ENCODE peak calls at places on chromosomes 6 and 20, in nine cellular contexts. K is CD4-positive, alpha-beta T cell; W is fibroblast of mammary gland; S is left lung; Q is cardiac fibroblast; F is colonic mucosa; G is Calu3; P is endothelial cell; B is choroid plexus epithelial cell. M is an unnamed sample.

GRCh38 chr6:43926644-43927524 is 156.9 kb downstream of the VEGFA start:
- DNase-seq in K (no peak), W (peak), S (peak), Q (peak), F (peak), G (peak), P (no peak), B (peak), M (no peak)

GRCh38 chr20:17557675-17558006 is 12.2 kb upstream of the DSTN start:
- DNase-seq in K (no peak), W (peak), S (no peak), Q (peak), F (peak), G (peak), P (no peak), B (peak), M (no peak)

GRCh38 chr6:162344935-162345599 is 382.5 kb downstream of the PRKN start:
- DNase-seq in K (no peak), W (peak), S (no peak), Q (peak), F (no peak), G (no peak), P (no peak), B (peak), M (no peak)

GRCh38 chr6:17589402-17590116 is 10.5 kb upstream of the FAM8A1 start:
- DNase-seq in K (peak), W (peak), S (peak), Q (peak), F (peak), G (peak), P (no peak), B (peak), M (no peak)

GRCh38 chr20:47117789-47118188 is 223.1 kb downstream of the EYA2 start:
- DNase-seq in K (no peak), W (no peak), S (no peak), Q (no peak), F (no peak), G (no peak), P (no peak), B (peak), M (no peak)

GRCh38 chr6:130749402-130749801 is 77.8 kb upstream of the SMLR1 start:
- DNase-seq in K (no peak), W (peak), S (no peak), Q (no peak), F (no peak), G (no peak), P (no peak), B (no peak), M (no peak)

GRCh38 chr6:41741625-41742490 is 5.3 kb downstream of the PGC start:
- DNase-seq in K (no peak), W (no peak), S (no peak), Q (no peak), F (peak), G (peak), P (no peak), B (no peak), M (no peak)

GRCh38 chr6:135901776-135902524 is 50.4 kb downstream of the PDE7B start:
- DNase-seq in K (peak), W (peak), S (no peak), Q (peak), F (no peak), G (no peak), P (no peak), B (peak), M (no peak)

GRCh38 chr6:158043008-158043407 is 61.3 kb downstream of the SYNJ2 start:
- DNase-seq in K (no peak), W (no peak), S (no peak), Q (no peak), F (no peak), G (no peak), P (no peak), B (no peak), M (no peak)

GRCh38 chr6:7440476-7440875 is 50.9 kb downstream of the RIOK1 start:
- DNase-seq in K (no peak), W (no peak), S (no peak), Q (no peak), F (no peak), G (no peak), P (no peak), B (no peak), M (no peak)

DNA sequence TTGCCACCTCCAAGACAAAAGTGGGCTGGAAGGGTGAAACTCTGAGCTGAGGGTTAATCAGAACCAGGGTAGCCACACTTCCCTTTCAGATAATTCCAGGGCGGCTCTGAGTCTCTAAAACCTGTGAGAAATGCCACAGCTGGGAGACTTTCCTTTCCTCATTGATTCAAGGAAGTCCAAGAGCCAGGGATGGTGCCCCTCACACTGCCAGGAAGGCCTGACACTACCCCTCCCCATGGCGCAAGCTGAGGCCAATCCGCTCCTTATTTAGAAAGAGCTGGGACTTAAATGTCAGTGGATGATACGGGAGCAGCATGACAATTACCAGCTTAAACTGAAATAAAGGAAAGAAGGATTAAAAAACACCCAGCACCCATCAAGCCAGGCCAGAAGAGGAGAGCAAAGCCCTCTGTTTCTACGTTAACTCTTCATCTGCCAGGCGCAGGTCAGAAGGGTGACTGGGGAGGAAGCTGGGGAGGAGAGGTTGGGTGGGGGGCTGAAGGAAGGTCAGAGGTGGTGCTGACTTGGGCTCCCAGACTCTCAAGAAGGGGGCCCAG is 244.4 kb downstream of the LRFN2 start:
- DNase-seq in K (no peak), W (no peak), S (no peak), Q (no peak), F (no peak), G (no peak), P (no peak), B (no peak), M (no peak)
- TF ChIP-seq CTCF in K (no peak), W (no peak), S (no peak), Q (no peak), F (no peak), G (no peak), P (no peak), B (no peak), M (no peak)

GRCh38 chr20:48723308-48724264 is 104.2 kb downstream of the PREX1 start:
- DNase-seq in K (no peak), W (no peak), S (peak), Q (peak), F (no peak), G (peak), P (no peak), B (peak), M (no peak)
- TF ChIP-seq CTCF in K (no peak), W (no peak), S (no peak), Q (no peak), F (no peak), G (no peak), P (no peak), B (peak), M (no peak)

GRCh38 chr6:70292144-70292543 is 10.7 kb downstream of the COL9A1 start:
- DNase-seq in K (no peak), W (no peak), S (no peak), Q (no peak), F (no peak), G (no peak), P (no peak), B (no peak), M (no peak)

DNA sequence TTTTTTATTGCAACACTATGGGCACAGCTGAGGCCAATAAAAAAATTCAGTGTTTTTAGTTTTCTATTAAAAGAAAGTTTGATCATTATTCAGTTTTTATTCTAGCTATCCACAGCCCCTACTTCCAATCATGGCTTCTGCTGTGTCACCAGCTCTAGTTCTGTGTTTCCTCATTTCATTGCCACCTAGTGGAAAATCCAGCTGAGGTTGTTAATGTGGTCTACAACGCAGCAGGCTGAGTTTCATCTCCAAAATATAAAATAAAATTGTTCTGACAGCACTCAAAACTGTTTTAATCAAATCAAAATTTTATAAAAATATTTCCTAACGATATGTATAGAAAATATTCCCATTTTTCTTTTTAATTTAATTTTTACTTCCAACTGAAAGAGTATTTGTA is 13.6 kb downstream of the COL9A1 start:
- DNase-seq in K (no peak), W (no peak), S (no peak), Q (no peak), F (no peak), G (peak), P (no peak), B (peak), M (no peak)
- TF ChIP-seq CTCF in K (no peak), W (peak), S (no peak), Q (peak), F (no peak), G (peak), P (no peak), B (peak), M (no peak)

DNA sequence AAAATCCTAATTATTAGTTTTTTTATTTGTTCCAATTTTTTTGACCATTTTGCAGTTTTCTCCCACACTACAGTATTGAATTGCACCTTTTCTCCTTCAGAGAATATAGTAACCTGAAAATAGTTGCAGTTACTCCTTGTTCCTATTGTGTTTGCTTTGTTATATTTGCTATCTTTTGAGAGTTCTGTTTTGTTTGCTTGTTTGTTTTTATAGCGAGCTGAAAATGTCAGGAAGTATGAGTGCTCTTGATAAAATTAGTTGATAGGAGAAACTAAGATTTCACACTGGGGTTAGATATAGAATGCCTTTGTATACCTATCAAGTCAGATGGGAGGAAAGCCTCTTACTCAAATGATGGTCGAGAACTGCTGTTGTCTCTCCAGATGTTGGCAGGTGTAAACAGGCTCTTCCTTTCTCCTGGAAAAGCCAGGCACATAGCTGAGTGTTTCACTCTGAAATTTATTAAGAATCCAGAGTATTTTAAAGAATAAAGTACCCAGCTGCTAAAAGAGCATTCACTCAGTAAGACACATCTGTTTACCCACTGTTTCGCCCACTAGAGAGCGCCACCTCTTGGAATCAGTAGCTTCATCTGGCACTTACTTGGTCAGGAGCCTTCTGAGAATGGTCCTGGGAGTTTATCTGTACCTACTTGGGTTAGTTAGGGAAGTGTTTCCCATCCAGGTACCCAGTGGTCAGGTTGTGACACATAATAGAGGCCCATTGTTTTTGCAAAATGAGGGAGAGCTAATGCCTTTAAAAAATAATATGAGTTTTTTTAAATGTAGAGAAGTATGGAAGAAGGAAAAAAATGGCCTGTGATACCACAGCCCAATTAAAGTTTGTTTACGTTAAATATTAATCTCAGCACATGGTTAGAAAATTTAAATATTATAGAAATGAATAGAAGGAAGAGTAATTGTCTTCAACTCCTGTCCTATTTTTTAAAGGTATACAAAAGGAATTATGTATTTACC is 11.2 kb downstream of the NT5DC1 start:
- DNase-seq in K (no peak), W (peak), S (no peak), Q (peak), F (peak), G (peak), P (peak), B (peak), M (no peak)
- TF ChIP-seq CTCF in K (peak), W (peak), S (no peak), Q (peak), F (peak), G (peak), P (peak), B (peak), M (peak)

DNA sequence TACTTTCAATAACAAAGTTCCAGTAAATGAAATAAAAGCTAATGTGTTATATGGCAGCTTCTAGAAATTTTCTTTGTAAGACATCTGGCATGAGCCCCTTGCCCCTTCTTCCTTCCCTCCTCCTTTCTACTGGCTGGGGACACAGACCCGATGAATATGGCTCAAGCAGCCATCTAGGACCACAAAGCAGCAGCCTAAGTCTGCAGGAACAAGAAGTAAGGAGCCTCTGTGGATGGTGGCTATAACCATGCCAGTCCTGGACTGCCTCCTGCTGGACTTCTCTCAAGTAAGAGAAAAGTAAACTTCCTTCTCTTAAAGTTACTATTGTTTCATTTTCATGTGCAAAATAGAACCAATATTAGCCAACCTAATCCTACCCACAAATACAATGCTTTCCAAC is 114.9 kb upstream of the DST start:
- DNase-seq in K (no peak), W (peak), S (no peak), Q (peak), F (peak), G (peak), P (no peak), B (peak), M (no peak)
- TF ChIP-seq CTCF in K (no peak), W (peak), S (no peak), Q (peak), F (peak), G (peak), P (no peak), B (peak), M (peak)

GRCh38 chr6:138610816-138611215 is 111.5 kb upstream of the NHSL1 start:
- DNase-seq in K (no peak), W (no peak), S (no peak), Q (no peak), F (no peak), G (no peak), P (no peak), B (no peak), M (no peak)
- TF ChIP-seq CTCF in K (no peak), W (no peak), S (no peak), Q (no peak), F (no peak), G (no peak), P (no peak), B (no peak), M (no peak)

GRCh38 chr20:37396520-37397075 is 50.7 kb downstream of the SRC start:
- DNase-seq in K (no peak), W (no peak), S (no peak), Q (no peak), F (no peak), G (no peak), P (peak), B (no peak), M (no peak)

GRCh38 chr20:37395921-37396519 is 50.1 kb downstream of the SRC start:
- DNase-seq in K (no peak), W (no peak), S (no peak), Q (no peak), F (no peak), G (no peak), P (peak), B (no peak), M (no peak)

GRCh38 chr20:37397954-37398749 is 52.2 kb downstream of the SRC start:
- DNase-seq in K (no peak), W (no peak), S (no peak), Q (no peak), F (no peak), G (no peak), P (no peak), B (no peak), M (no peak)

GRCh38 chr20:37398750-37399621 is 53.0 kb downstream of the SRC start:
- DNase-seq in K (no peak), W (no peak), S (no peak), Q (no peak), F (no peak), G (no peak), P (no peak), B (no peak), M (no peak)

GRCh38 chr20:37397076-37397953 is 51.4 kb downstream of the SRC start:
- DNase-seq in K (no peak), W (peak), S (no peak), Q (no peak), F (no peak), G (no peak), P (no peak), B (peak), M (no peak)
- TF ChIP-seq CTCF in K (no peak), W (peak), S (no peak), Q (no peak), F (no peak), G (no peak), P (no peak), B (peak), M (no peak)

DNA sequence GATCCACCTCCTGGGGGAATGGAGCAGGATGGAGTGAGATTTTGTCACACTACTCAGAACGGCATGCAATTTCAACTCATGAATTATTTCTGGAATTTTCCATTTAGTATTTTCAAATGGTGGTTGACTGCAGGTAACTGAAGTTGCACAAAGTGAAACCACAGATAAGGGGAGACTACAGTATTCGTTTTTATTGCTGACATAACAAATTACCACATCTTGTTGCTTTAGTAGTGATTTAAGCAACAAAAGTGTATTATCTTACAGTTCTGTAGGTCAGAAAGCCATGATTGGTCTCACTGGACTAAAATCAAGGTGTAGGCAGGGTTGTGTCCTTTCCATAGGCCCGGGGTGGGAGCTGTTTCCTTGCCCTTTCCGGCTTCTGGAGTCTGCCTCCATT is 133.4 kb upstream of the B3GAT2 start:
- DNase-seq in K (no peak), W (no peak), S (no peak), Q (no peak), F (no peak), G (no peak), P (no peak), B (no peak), M (no peak)
- TF ChIP-seq CTCF in K (no peak), W (no peak), S (no peak), Q (no peak), F (no peak), G (no peak), P (no peak), B (no peak), M (no peak)

GRCh38 chr6:28981391-28981832 is 23.7 kb downstream of the ZNF311 start:
- DNase-seq in K (peak), W (peak), S (peak), Q (peak), F (peak), G (peak), P (peak), B (peak), M (no peak)
- TF ChIP-seq CTCF in K (peak), W (no peak), S (no peak), Q (no peak), F (no peak), G (no peak), P (no peak), B (no peak), M (no peak)

DNA sequence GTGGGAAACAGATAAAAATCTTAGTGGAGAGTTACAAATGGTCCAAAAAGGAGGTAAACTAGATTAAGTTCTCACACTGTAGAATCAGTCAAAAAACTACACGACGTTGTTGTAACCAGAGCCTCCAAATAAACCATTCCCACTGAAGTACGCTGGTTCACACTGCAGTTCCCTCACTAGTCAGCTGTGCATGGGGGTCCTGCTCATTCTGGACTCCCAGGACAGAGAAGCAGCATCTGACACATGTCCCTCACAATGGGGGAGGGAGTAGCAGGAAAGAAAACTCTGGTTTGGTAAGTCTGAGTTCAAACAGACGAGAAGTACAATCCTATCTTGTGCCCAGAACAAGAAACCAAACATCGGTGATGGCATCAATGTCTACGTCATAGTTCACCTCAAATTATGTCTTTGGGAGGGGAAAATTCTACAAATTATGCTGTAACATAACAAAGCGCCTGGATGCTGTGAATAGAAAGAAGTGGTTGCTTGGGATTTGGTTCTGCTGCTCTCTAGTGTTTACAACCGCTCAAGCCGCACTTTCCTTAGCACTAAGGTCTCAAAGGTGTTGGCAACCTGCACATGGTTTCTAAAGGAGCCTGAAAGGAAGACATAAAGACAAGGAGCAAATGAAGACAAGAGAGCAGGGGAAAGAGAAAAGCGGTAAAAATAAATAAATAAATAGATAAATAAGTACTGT is 208.0 kb downstream of the GMDS start:
- DNase-seq in K (no peak), W (no peak), S (no peak), Q (peak), F (no peak), G (no peak), P (no peak), B (peak), M (no peak)
- TF ChIP-seq CTCF in K (no peak), W (no peak), S (no peak), Q (no peak), F (no peak), G (no peak), P (no peak), B (peak), M (no peak)